ENCODE peak calls at places on chromosomes 2 and 18, in nine cellular contexts. L is ELR; M is GM04504; U is stimulated activated CD4-positive, alpha-beta T cell treated with anti-CD3 and anti-CD28 coated beads, Interleukin-4, amount 100 ng/mL, for 48 hours; H is pons; J is left kidney; P is kidney epithelial cell; D is activated CD8-positive, alpha-beta memory T cell treated with anti-CD3 and anti-CD28 coated beads, Interleukin-2, amount 50 U/mL, for 4 hours; A is NCI-H1092 treated with DMSO at 0.1 percent for 48 hours. V is an unnamed sample.
A peak's percentile ranks its signal among the peaks of the same experiment; 100 is the strongest.

GRCh38 chr2:157283468-157283867 is 26.0 kb downstream of the GALNT5 start:
- DNase-seq in L (no peak), M (no peak), U (no peak), H (no peak), J (no peak), P (no peak), D (no peak), A (no peak), V (no peak)

GRCh38 chr18:1995041-1995612 is 576.2 kb downstream of the METTL4 start:
- DNase-seq in L (no peak), M (no peak), U (no peak), H (no peak), J (no peak), P (no peak), D (no peak), A (no peak), V (no peak)

GRCh38 chr2:216665240-216665639 is 30.1 kb downstream of the IGFBP5 start:
- DNase-seq in L (no peak), M (no peak), U (no peak), H (no peak), J (no peak), P (no peak), D (no peak), A (no peak), V (no peak)

GRCh38 chr2:149732001-149732685 is 144.6 kb upstream of the MMADHC start:
- DNase-seq in L (peak; percentile 85), M (peak; percentile 76), U (no peak), H (no peak), J (no peak), P (peak; percentile 32), D (no peak), A (no peak), V (no peak)

GRCh38 chr18:36693931-36694661 is 134.7 kb downstream of the TPGS2 start:
- DNase-seq in L (peak; percentile 74), M (no peak), U (no peak), H (no peak), J (peak; percentile 41), P (no peak), D (no peak), A (peak; percentile 97), V (peak; percentile 95)

GRCh38 chr2:141767051-141767450 is 363.8 kb downstream of the LRP1B start:
- DNase-seq in L (peak; percentile 92), M (no peak), U (no peak), H (no peak), J (no peak), P (peak; percentile 44), D (no peak), A (no peak), V (no peak)

GRCh38 chr2:27191107-27191829 is 20.6 kb upstream of the ATRAID start:
- DNase-seq in L (peak; percentile 72), M (no peak), U (peak; percentile 7), H (peak; percentile 68), J (peak; percentile 80), P (no peak), D (peak; percentile 33), A (peak; percentile 29), V (no peak)

GRCh38 chr2:202376460-202377307 is 557 bp downstream of the BMPR2 start:
- DNase-seq in L (peak; percentile 72), M (no peak), U (peak; percentile 32), H (peak; percentile 53), J (peak; percentile 80), P (no peak), D (peak; percentile 38), A (peak; percentile 59), V (no peak)

GRCh38 chr18:56913970-56914369 is 232.9 kb upstream of the BOD1L2 start:
- DNase-seq in L (no peak), M (no peak), U (no peak), H (peak; percentile 12), J (no peak), P (no peak), D (no peak), A (no peak), V (no peak)